ENCODE peak calls at places on chromosomes 5 and 9, in ten cellular contexts. X, V, N, Y, G, R, E, O, U and H are unnamed samples.

GRCh38 chr5:51024263-51024662 is 357.8 kb downstream of the PARP8 start:
- DNase-seq in X (no peak), V (no peak), N (no peak), Y (no peak), G (no peak), R (no peak), E (no peak), O (no peak), U (no peak), H (no peak)

GRCh38 chr5:76811214-76811613 is 7.6 kb upstream of the F2RL1 start:
- DNase-seq in X (no peak), V (no peak), N (no peak), Y (no peak), G (no peak), R (peak), E (no peak), O (no peak), U (no peak), H (no peak)

GRCh38 chr5:74296685-74297084 is 343.8 kb downstream of the ENC1 start:
- DNase-seq in X (no peak), V (no peak), N (no peak), Y (no peak), G (no peak), R (peak), E (no peak), O (no peak), U (no peak), H (no peak)

GRCh38 chr5:10756539-10756938 is 4.5 kb downstream of the DAP start:
- DNase-seq in X (no peak), V (no peak), N (no peak), Y (no peak), G (no peak), R (no peak), E (no peak), O (no peak), U (no peak), H (no peak)

GRCh38 chr5:115351356-115352195 is 55.1 kb upstream of the CCDC112 start:
- DNase-seq in X (no peak), V (no peak), N (no peak), Y (no peak), G (no peak), R (peak), E (no peak), O (no peak), U (no peak), H (no peak)

GRCh38 chr5:150765789-150766149 is 7.0 kb upstream of the DCTN4 start:
- DNase-seq in X (no peak), V (no peak), N (no peak), Y (no peak), G (no peak), R (no peak), E (no peak), O (no peak), U (no peak), H (no peak)

GRCh38 chr9:91963711-91964240 is 13.7 kb upstream of the ROR2 start:
- DNase-seq in X (no peak), V (no peak), N (no peak), Y (no peak), G (no peak), R (peak), E (no peak), O (no peak), U (no peak), H (no peak)

GRCh38 chr5:493758-494157 is 30.5 kb downstream of the SLC9A3 start:
- DNase-seq in X (no peak), V (no peak), N (no peak), Y (no peak), G (no peak), R (no peak), E (no peak), O (no peak), U (no peak), H (no peak)

GRCh38 chr5:127410906-127411780 is 106.3 kb upstream of the PRRC1 start:
- DNase-seq in X (no peak), V (no peak), N (no peak), Y (no peak), G (no peak), R (no peak), E (no peak), O (peak), U (no peak), H (no peak)

GRCh38 chr5:51382759-51383493 is at the start of gene ISL1:
- DNase-seq in X (peak), V (peak), N (peak), Y (peak), G (peak), R (peak), E (peak), O (no peak), U (no peak), H (no peak)

GRCh38 chr5:98769256-98770157 is 4.0 kb upstream of the RGMB start:
- DNase-seq in X (peak), V (no peak), N (peak), Y (no peak), G (peak), R (peak), E (peak), O (peak), U (no peak), H (no peak)

GRCh38 chr9:126375386-126375785 is 48.8 kb downstream of the MVB12B start:
- DNase-seq in X (no peak), V (no peak), N (no peak), Y (no peak), G (no peak), R (no peak), E (no peak), O (no peak), U (peak), H (no peak)

GRCh38 chr9:121640076-121640475 is 11.4 kb upstream of the DAB2IP start:
- DNase-seq in X (peak), V (peak), N (peak), Y (peak), G (peak), R (no peak), E (peak), O (peak), U (no peak), H (no peak)

GRCh38 chr5:121940741-121941140 is 21.0 kb upstream of the SRFBP1 start:
- DNase-seq in X (no peak), V (no peak), N (no peak), Y (no peak), G (no peak), R (no peak), E (no peak), O (no peak), U (no peak), H (no peak)
- TF ChIP-seq CTCF in X (no peak), V (no peak), N (no peak), Y (no peak), G (no peak), R (no peak), E (no peak), O (no peak), U (no peak), H (no peak)

DNA sequence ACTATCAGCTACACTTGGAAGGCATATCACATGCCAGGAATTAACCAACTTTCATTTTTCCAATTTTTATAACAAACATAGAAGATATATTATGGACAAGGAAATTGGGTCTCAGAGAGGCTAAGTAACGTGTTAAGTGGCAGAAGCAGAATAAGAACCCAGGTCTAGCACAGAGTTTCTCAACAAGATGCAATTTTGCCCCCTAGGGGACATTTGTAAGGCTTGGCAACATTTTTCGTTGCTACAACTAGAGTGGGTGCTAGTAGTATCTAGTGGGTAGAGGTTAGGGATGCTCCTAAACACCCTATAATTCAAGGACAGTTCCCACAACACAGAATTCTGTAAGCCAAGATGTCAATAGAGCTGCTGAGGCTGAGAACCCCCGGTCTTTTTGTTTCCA is 180.6 kb downstream of the SNCAIP start:
- DNase-seq in X (no peak), V (no peak), N (peak), Y (no peak), G (no peak), R (peak), E (no peak), O (peak), U (no peak), H (no peak)
- TF ChIP-seq CTCF in X (no peak), V (peak), N (peak), Y (no peak), G (no peak), R (peak), E (peak), O (no peak), U (no peak), H (no peak)

GRCh38 chr5:168881427-168882149 is 302.4 kb upstream of the PANK3 start:
- DNase-seq in X (no peak), V (peak), N (peak), Y (no peak), G (no peak), R (peak), E (no peak), O (no peak), U (no peak), H (no peak)
- TF ChIP-seq CTCF in X (no peak), V (peak), N (no peak), Y (no peak), G (no peak), R (no peak), E (no peak), O (no peak), U (no peak), H (no peak)

GRCh38 chr5:141958773-141959172 is 771 bp upstream of the PCDH12 start:
- DNase-seq in X (peak), V (no peak), N (no peak), Y (no peak), G (peak), R (peak), E (no peak), O (no peak), U (no peak), H (peak)

GRCh38 chr5:141960018-141960417 is 2.0 kb upstream of the PCDH12 start:
- DNase-seq in X (no peak), V (peak), N (peak), Y (no peak), G (no peak), R (no peak), E (no peak), O (no peak), U (no peak), H (no peak)

GRCh38 chr5:141958113-141958512 is at the start of gene PCDH12:
- DNase-seq in X (peak), V (no peak), N (no peak), Y (no peak), G (peak), R (peak), E (peak), O (no peak), U (peak), H (no peak)

GRCh38 chr5:141961466-141961865 is 3.5 kb upstream of the PCDH12 start:
- DNase-seq in X (no peak), V (no peak), N (no peak), Y (no peak), G (no peak), R (no peak), E (no peak), O (no peak), U (no peak), H (no peak)

GRCh38 chr5:141960449-141961323 is 2.7 kb upstream of the PCDH12 start:
- DNase-seq in X (peak), V (peak), N (peak), Y (peak), G (peak), R (peak), E (peak), O (peak), U (peak), H (peak)
- TF ChIP-seq CTCF in X (peak), V (peak), N (peak), Y (peak), G (peak), R (peak), E (peak), O (peak), U (peak), H (peak)

GRCh38 chr5:55187370-55187769 is 14.4 kb upstream of the CDC20B start:
- DNase-seq in X (no peak), V (no peak), N (peak), Y (no peak), G (no peak), R (peak), E (no peak), O (no peak), U (no peak), H (no peak)
- TF ChIP-seq CTCF in X (no peak), V (peak), N (no peak), Y (no peak), G (peak), R (peak), E (no peak), O (no peak), U (no peak), H (no peak)

GRCh38 chr5:113242481-113243348 is 192.1 kb downstream of the TSSK1B start:
- DNase-seq in X (no peak), V (no peak), N (no peak), Y (no peak), G (no peak), R (peak), E (no peak), O (no peak), U (no peak), H (no peak)
- TF ChIP-seq CTCF in X (no peak), V (no peak), N (no peak), Y (no peak), G (no peak), R (no peak), E (no peak), O (no peak), U (no peak), H (no peak)

DNA sequence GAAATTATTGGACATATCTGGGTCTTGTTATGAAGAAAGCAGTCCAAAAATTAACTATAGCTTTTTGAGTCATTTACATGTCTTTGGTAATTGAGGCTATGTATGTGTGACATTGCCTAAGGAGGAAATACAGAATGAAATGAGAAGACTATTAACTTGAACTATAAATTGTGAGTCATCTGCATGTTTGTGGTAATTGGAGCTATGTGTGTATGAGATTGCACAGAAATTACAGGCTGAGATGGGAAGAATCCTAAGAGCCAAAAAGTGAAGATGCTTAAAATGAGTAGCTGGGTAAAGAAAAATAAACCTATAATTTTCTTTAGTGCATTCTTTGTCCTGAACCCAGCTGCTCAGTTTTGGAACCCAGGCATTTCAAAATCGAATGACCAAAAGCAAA is 747.6 kb upstream of the EDIL3 start:
- DNase-seq in X (no peak), V (no peak), N (no peak), Y (no peak), G (no peak), R (peak), E (no peak), O (no peak), U (no peak), H (no peak)
- TF ChIP-seq CTCF in X (no peak), V (no peak), N (no peak), Y (no peak), G (no peak), R (no peak), E (no peak), O (no peak), U (no peak), H (no peak)